ENCODE peak calls at places on chromosomes 13 and 19, in six cellular contexts. One of them, this sample, is unnamed.

GRCh38 chr13:27967203-27967735 is 1.8 kb downstream of the CDX2 start:
- DNase-seq in HCT116: no peak
- DNase-seq in HepG2: no peak
- DNase-seq in K562: no peak
- DNase-seq in A549: no peak
- DNase-seq in NB4: peak
- DNase-seq in this sample: no peak

GRCh38 chr13:109331898-109332297 is 454.5 kb downstream of the IRS2 start:
- DNase-seq in HepG2: no peak
- DNase-seq in NB4: no peak
- DNase-seq in K562: no peak
- DNase-seq in HCT116: no peak
- DNase-seq in A549: no peak
- DNase-seq in this sample: no peak

GRCh38 chr13:73708393-73708985 is 425.7 kb downstream of the KLF12 start:
- DNase-seq in NB4: peak
- DNase-seq in HepG2: peak
- DNase-seq in HCT116: peak
- DNase-seq in A549: peak
- DNase-seq in K562: peak
- DNase-seq in this sample: peak

GRCh38 chr19:2061936-2062729 is 11.1 kb upstream of the MKNK2 start:
- DNase-seq in HepG2: peak
- DNase-seq in K562: peak
- DNase-seq in A549: no peak
- DNase-seq in NB4: no peak
- DNase-seq in HCT116: no peak
- DNase-seq in this sample: no peak

GRCh38 chr19:15288146-15288963 is 44.0 kb downstream of the BRD4 start:
- DNase-seq in HCT116: no peak
- DNase-seq in A549: no peak
- DNase-seq in NB4: peak
- DNase-seq in HepG2: no peak
- DNase-seq in K562: no peak
- DNase-seq in this sample: peak

GRCh38 chr19:45681391-45682015 is 10.2 kb downstream of the SNRPD2 start:
- DNase-seq in NB4: peak
- DNase-seq in HCT116: peak
- DNase-seq in A549: peak
- DNase-seq in K562: peak
- DNase-seq in HepG2: peak
- DNase-seq in this sample: peak

GRCh38 chr19:53868091-53868891 is 608 bp downstream of the MYADM start:
- DNase-seq in K562: peak
- DNase-seq in NB4: peak
- DNase-seq in HCT116: no peak
- DNase-seq in A549: peak
- DNase-seq in HepG2: peak
- DNase-seq in this sample: peak

GRCh38 chr13:106493569-106493968 is 41.9 kb downstream of the EFNB2 start:
- DNase-seq in HCT116: no peak
- DNase-seq in K562: no peak
- DNase-seq in HepG2: no peak
- DNase-seq in A549: no peak
- DNase-seq in NB4: peak
- DNase-seq in this sample: no peak

GRCh38 chr19:41542622-41543021 is 33.3 kb upstream of the CEACAM21 start:
- DNase-seq in NB4: no peak
- DNase-seq in K562: no peak
- DNase-seq in A549: no peak
- DNase-seq in HepG2: no peak
- DNase-seq in HCT116: no peak
- DNase-seq in this sample: no peak

GRCh38 chr13:48975101-48975925 is at the start of gene FNDC3A:
- DNase-seq in K562: peak
- DNase-seq in A549: peak
- DNase-seq in HCT116: peak
- DNase-seq in HepG2: peak
- DNase-seq in NB4: peak
- DNase-seq in this sample: peak

GRCh38 chr13:46386426-46386995 is 541 bp downstream of the RUBCNL start:
- DNase-seq in HCT116: no peak
- DNase-seq in HepG2: no peak
- DNase-seq in A549: no peak
- DNase-seq in NB4: no peak
- DNase-seq in K562: no peak
- DNase-seq in this sample: no peak

GRCh38 chr13:104014803-104015645 is 948.8 kb upstream of the SLC10A2 start:
- DNase-seq in HCT116: no peak
- DNase-seq in A549: no peak
- DNase-seq in K562: no peak
- DNase-seq in HepG2: no peak
- DNase-seq in NB4: no peak
- DNase-seq in this sample: peak

GRCh38 chr19:42179501-42179817 is 38.0 kb downstream of the DEDD2 start:
- DNase-seq in HepG2: no peak
- DNase-seq in NB4: no peak
- DNase-seq in A549: no peak
- DNase-seq in HCT116: no peak
- DNase-seq in K562: no peak
- DNase-seq in this sample: no peak

GRCh38 chr13:50580684-50581305 is 262.7 kb downstream of the DLEU7 start:
- DNase-seq in HepG2: no peak
- DNase-seq in A549: no peak
- DNase-seq in HCT116: no peak
- DNase-seq in K562: no peak
- DNase-seq in NB4: no peak
- DNase-seq in this sample: peak

GRCh38 chr13:59680429-59681024 is 483.2 kb downstream of the DIAPH3 start:
- DNase-seq in K562: peak
- DNase-seq in A549: peak
- DNase-seq in HCT116: peak
- DNase-seq in HepG2: no peak
- DNase-seq in NB4: peak
- DNase-seq in this sample: peak

GRCh38 chr13:40193290-40194203 is 472.9 kb downstream of the FOXO1 start:
- DNase-seq in HepG2: no peak
- DNase-seq in HCT116: no peak
- DNase-seq in A549: no peak
- DNase-seq in NB4: no peak
- DNase-seq in K562: no peak
- DNase-seq in this sample: peak

GRCh38 chr13:27926644-27927434 is 7.0 kb downstream of the PDX1 start:
- DNase-seq in NB4: no peak
- DNase-seq in HepG2: no peak
- DNase-seq in A549: no peak
- DNase-seq in K562: no peak
- DNase-seq in HCT116: no peak
- DNase-seq in this sample: no peak

GRCh38 chr19:2922987-2923386 is 21.8 kb downstream of the ZNF77 start:
- DNase-seq in A549: no peak
- DNase-seq in K562: peak
- DNase-seq in HepG2: peak
- DNase-seq in NB4: no peak
- DNase-seq in HCT116: no peak
- DNase-seq in this sample: no peak

GRCh38 chr19:48856921-48857320 is 11.5 kb downstream of the PLEKHA4 start:
- DNase-seq in HCT116: no peak
- DNase-seq in NB4: no peak
- DNase-seq in A549: no peak
- DNase-seq in K562: no peak
- DNase-seq in HepG2: no peak
- DNase-seq in this sample: no peak
- TF ChIP-seq POLR2A in HCT116: no peak
- TF ChIP-seq POLR2A in NB4: no peak
- TF ChIP-seq POLR2A in A549: no peak
- TF ChIP-seq POLR2A in K562: no peak
- TF ChIP-seq POLR2A in HepG2: no peak
- TF ChIP-seq POLR2A in this sample: no peak

GRCh38 chr19:10288662-10289166 is 1.0 kb upstream of the ICAM5 start:
- DNase-seq in NB4: peak
- DNase-seq in HepG2: peak
- DNase-seq in A549: peak
- DNase-seq in HCT116: peak
- DNase-seq in K562: peak
- DNase-seq in this sample: no peak
- TF ChIP-seq MAX in NB4: no peak
- TF ChIP-seq MAX in HepG2: no peak
- TF ChIP-seq MAX in A549: no peak
- TF ChIP-seq MAX in HCT116: no peak
- TF ChIP-seq MAX in K562: no peak
- TF ChIP-seq MAX in this sample: no peak

GRCh38 chr19:29320611-29321010 is 107.7 kb upstream of the UQCRFS1 start:
- DNase-seq in A549: no peak
- DNase-seq in HepG2: no peak
- DNase-seq in HCT116: no peak
- DNase-seq in NB4: no peak
- DNase-seq in K562: no peak
- DNase-seq in this sample: no peak
- TF ChIP-seq POLR2A in A549: no peak
- TF ChIP-seq POLR2A in HepG2: no peak
- TF ChIP-seq POLR2A in HCT116: no peak
- TF ChIP-seq POLR2A in NB4: no peak
- TF ChIP-seq POLR2A in K562: no peak
- TF ChIP-seq POLR2A in this sample: no peak

GRCh38 chr13:23349127-23349897 is 84.2 kb downstream of the SACS start:
- DNase-seq in A549: no peak
- DNase-seq in NB4: no peak
- DNase-seq in HepG2: no peak
- DNase-seq in HCT116: no peak
- DNase-seq in K562: no peak
- DNase-seq in this sample: no peak
- TF ChIP-seq MAX in A549: no peak
- TF ChIP-seq MAX in NB4: no peak
- TF ChIP-seq MAX in HepG2: no peak
- TF ChIP-seq MAX in HCT116: no peak
- TF ChIP-seq MAX in K562: no peak
- TF ChIP-seq MAX in this sample: no peak

DNA sequence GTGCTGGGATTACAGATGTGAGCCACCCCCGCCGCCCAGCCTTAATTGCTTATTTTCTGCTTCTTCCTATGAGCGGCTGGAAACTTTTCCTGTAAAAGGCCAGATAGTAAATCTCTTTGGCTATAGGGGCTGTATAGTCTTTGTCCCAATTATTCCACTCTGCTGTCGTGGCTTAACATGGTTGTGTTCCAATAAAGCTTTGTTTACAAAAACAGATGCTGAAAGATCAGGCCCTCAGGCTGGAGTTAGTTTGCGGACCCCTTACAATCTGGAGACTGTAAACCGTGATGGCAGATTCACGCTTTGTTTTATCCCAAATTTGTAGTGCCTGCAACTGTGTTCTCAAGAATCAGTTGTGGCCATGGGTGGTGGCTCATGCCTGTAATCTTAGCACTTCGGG is 10.7 kb downstream of the KCNC3 start:
- DNase-seq in HepG2: no peak
- DNase-seq in NB4: no peak
- DNase-seq in A549: no peak
- DNase-seq in K562: no peak
- DNase-seq in HCT116: no peak
- DNase-seq in this sample: no peak
- TF ChIP-seq POLR2A in HepG2: no peak
- TF ChIP-seq POLR2A in NB4: no peak
- TF ChIP-seq POLR2A in A549: no peak
- TF ChIP-seq POLR2A in K562: no peak
- TF ChIP-seq POLR2A in HCT116: no peak
- TF ChIP-seq POLR2A in this sample: no peak

GRCh38 chr13:29958476-29958875 is 108.1 kb upstream of the UBL3 start:
- DNase-seq in NB4: no peak
- DNase-seq in A549: no peak
- DNase-seq in HCT116: no peak
- DNase-seq in K562: no peak
- DNase-seq in HepG2: no peak
- DNase-seq in this sample: no peak
- TF ChIP-seq MAX in NB4: no peak
- TF ChIP-seq MAX in A549: no peak
- TF ChIP-seq MAX in HCT116: no peak
- TF ChIP-seq MAX in K562: no peak
- TF ChIP-seq MAX in HepG2: no peak
- TF ChIP-seq MAX in this sample: no peak

DNA sequence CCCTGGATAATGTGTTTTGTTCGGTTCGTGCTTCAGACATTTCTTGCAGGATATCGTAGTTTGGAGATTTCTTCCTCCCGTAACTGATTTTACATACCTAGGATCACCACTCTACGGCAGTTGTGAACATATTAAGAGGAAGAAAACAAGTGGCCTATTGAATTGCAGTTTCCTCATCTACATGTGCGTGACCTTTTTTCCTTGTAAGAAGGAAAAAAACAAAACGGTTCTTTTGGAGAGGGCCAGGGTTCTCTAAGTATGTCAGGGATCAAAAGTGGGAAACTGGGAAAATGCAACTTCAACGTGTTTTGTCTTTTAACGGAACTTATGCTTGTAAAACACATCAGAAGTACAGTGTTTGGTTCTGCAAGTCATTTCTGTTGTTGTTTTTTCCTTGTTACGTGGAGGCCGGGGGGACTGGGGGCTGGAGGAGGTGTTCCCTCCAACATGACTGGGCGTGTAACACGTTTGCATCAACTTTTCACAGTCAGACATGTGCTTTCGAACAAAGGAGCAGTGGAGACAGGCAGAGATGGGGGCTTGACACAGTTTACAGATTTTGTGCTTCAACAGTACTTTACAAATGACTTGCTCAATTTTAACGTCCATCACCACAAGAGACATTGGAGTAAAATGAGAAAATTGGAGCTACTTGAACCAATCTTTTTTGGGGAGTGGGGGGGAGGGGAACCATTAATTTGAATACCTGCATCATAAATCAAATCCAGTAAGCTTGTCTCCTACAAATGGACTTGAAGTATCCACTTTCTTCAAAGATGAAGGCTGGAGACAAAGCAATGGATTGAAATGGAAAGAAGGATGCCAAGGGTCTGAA is 3.8 kb downstream of the ZC3H4 start:
- DNase-seq in HCT116: no peak
- DNase-seq in NB4: peak
- DNase-seq in A549: peak
- DNase-seq in HepG2: no peak
- DNase-seq in K562: peak
- DNase-seq in this sample: peak
- TF ChIP-seq POLR2A in HCT116: no peak
- TF ChIP-seq POLR2A in NB4: no peak
- TF ChIP-seq POLR2A in A549: no peak
- TF ChIP-seq POLR2A in HepG2: no peak
- TF ChIP-seq POLR2A in K562: peak
- TF ChIP-seq POLR2A in this sample: peak

GRCh38 chr19:1026189-1027019 is at the start of gene CNN2:
- DNase-seq in K562: peak
- DNase-seq in HCT116: no peak
- DNase-seq in NB4: peak
- DNase-seq in A549: peak
- DNase-seq in HepG2: peak
- DNase-seq in this sample: peak
- TF ChIP-seq MAX in K562: peak
- TF ChIP-seq MAX in HCT116: no peak
- TF ChIP-seq MAX in NB4: no peak
- TF ChIP-seq MAX in A549: no peak
- TF ChIP-seq MAX in HepG2: no peak
- TF ChIP-seq MAX in this sample: no peak

This sample was measured in endothelial cell of umbilical vein.